ENCODE peak calls at places on chromosomes 11 and 22, in four cellular contexts. T, Z, B and M are unnamed samples.

GRCh38 chr11:93196816-93197382 is 892 bp downstream of the SLC36A4 start:
- DNase-seq in T (no peak), B (no peak), Z (no peak), M (no peak)

GRCh38 chr22:40920526-40920925 is 30.7 kb upstream of the RBX1 start:
- DNase-seq in Z (no peak), B (no peak), T (no peak), M (no peak)

GRCh38 chr11:113884361-113884836 is 9.0 kb upstream of the USP28 start:
- DNase-seq in B (no peak), T (peak; percentile 45), Z (peak; percentile 18), M (no peak)

GRCh38 chr11:88384678-88385015 is 47.1 kb upstream of the CTSC start:
- DNase-seq in B (no peak), T (no peak), Z (no peak), M (no peak)

GRCh38 chr11:120326228-120326627 is 1.1 kb downstream of the TLCD5 start:
- DNase-seq in Z (no peak), B (no peak), T (peak; percentile 30), M (no peak)

GRCh38 chr11:20337526-20338154 is 25.9 kb upstream of the HTATIP2 start:
- DNase-seq in B (no peak), T (peak; percentile 18), Z (peak; percentile 46), M (peak; percentile 2)

GRCh38 chr11:10550988-10551657 is 10.1 kb upstream of the RNF141 start:
- DNase-seq in Z (no peak), B (no peak), T (peak; percentile 10), M (no peak)

GRCh38 chr22:49768961-49769690 is 58.5 kb downstream of the BRD1 start:
- DNase-seq in T (no peak), B (no peak), Z (no peak), M (no peak)

GRCh38 chr22:43922123-43922522 is 1.5 kb upstream of the PNPLA3 start:
- DNase-seq in T (peak; percentile 57), Z (peak; percentile 18), B (no peak), M (no peak)

GRCh38 chr11:71282581-71283351 is 30.4 kb upstream of the SHANK2 start:
- DNase-seq in T (peak; percentile 84), Z (no peak), B (no peak), M (no peak)

GRCh38 chr11:64743591-64744543 is at the start of gene RASGRP2:
- DNase-seq in B (no peak), Z (peak; percentile 87), T (peak; percentile 28), M (no peak)

GRCh38 chr11:60859616-60860250 is 4.0 kb upstream of the PTGDR2 start:
- DNase-seq in B (no peak), T (no peak), Z (no peak), M (no peak)

GRCh38 chr22:17969732-17970131 is 54.6 kb downstream of the MICAL3 start:
- DNase-seq in T (no peak), Z (no peak), B (no peak), M (no peak)

GRCh38 chr11:73147771-73148681 is 5.9 kb upstream of the FCHSD2 start:
- DNase-seq in Z (no peak), T (no peak), B (no peak), M (no peak)

GRCh38 chr22:46001046-46001425 is 24.1 kb upstream of the WNT7B start:
- DNase-seq in T (no peak), Z (no peak), B (no peak), M (no peak)

GRCh38 chr22:36334838-36335603 is 52.7 kb downstream of the MYH9 start:
- DNase-seq in B (no peak), Z (peak; percentile 30), T (no peak), M (no peak)

GRCh38 chr22:44531487-44531886 is 33.5 kb upstream of the RTL6 start:
- DNase-seq in B (no peak), Z (no peak), T (no peak), M (no peak)

GRCh38 chr22:30044369-30044768 is 35.9 kb upstream of the HORMAD2 start:
- DNase-seq in Z (no peak), B (no peak), T (peak; percentile 34), M (no peak)

GRCh38 chr11:130646881-130647280 is 198.4 kb downstream of the ADAMTS15 start:
- DNase-seq in Z (no peak), B (no peak), T (no peak), M (no peak)

GRCh38 chr11:73363147-73363546 is 13.1 kb upstream of the RELT start:
- DNase-seq in B (no peak), Z (no peak), T (no peak), M (no peak)

GRCh38 chr11:110081462-110082233 is 11.5 kb upstream of the ZC3H12C start:
- DNase-seq in T (no peak), Z (no peak), B (no peak), M (no peak)

GRCh38 chr11:45041556-45041955 is 90.9 kb upstream of the TP53I11 start:
- DNase-seq in B (no peak), Z (no peak), T (no peak), M (no peak)

GRCh38 chr22:47596176-47596690 is 833.8 kb downstream of the TBC1D22A start:
- DNase-seq in B (no peak), Z (no peak), T (no peak), M (no peak)

GRCh38 chr22:25068701-25069100 is 116.2 kb downstream of the KIAA1671 start:
- DNase-seq in T (no peak), B (no peak), Z (no peak), M (no peak)

GRCh38 chr11:34948721-34949120 is 32.3 kb downstream of the PDHX start:
- DNase-seq in B (no peak), T (no peak), Z (no peak), M (no peak)

GRCh38 chr11:76664578-76665061 is 5.9 kb downstream of the LRRC32 start:
- DNase-seq in B (no peak), Z (peak; percentile 54), T (no peak), M (peak; percentile 33)

GRCh38 chr11:108781921-108782320 is 117.1 kb downstream of the DDX10 start:
- DNase-seq in T (no peak), Z (no peak), B (no peak), M (no peak)

GRCh38 chr11:65224939-65225283 is 36.9 kb upstream of the POLA2 start:
- DNase-seq in T (no peak), Z (peak; percentile 68), B (no peak), M (no peak)

GRCh38 chr22:27883656-27884350 is 35.3 kb downstream of the PITPNB start:
- DNase-seq in B (no peak), T (no peak), Z (no peak), M (no peak)

GRCh38 chr11:61550665-61551227 is 30.1 kb downstream of the SYT7 start:
- DNase-seq in T (no peak), Z (no peak), B (no peak), M (no peak)

GRCh38 chr11:61616443-61616842 is 35.6 kb upstream of the SYT7 start:
- DNase-seq in T (no peak), Z (no peak), B (no peak), M (no peak)

GRCh38 chr11:61126266-61126665 is 24.0 kb downstream of the CD5 start:
- DNase-seq in T (no peak), Z (no peak), B (no peak), M (no peak)

GRCh38 chr11:13118194-13118593 is 109.1 kb downstream of the RASSF10 start:
- DNase-seq in T (peak; percentile 16), B (no peak), Z (no peak), M (no peak)

GRCh38 chr11:45885274-45885920 is at the start of gene MAPK8IP1:
- DNase-seq in Z (peak; percentile 73), T (peak; percentile 47), B (peak; percentile 17), M (peak; percentile 84)

GRCh38 chr11:75145972-75146519 is 4.9 kb upstream of the SLCO2B1 start:
- DNase-seq in Z (no peak), B (no peak), T (no peak), M (no peak)
- TF ChIP-seq POLR2A in Z (no peak), B (no peak), T (no peak), M (no peak)

GRCh38 chr11:119222308-119222707 is 16.2 kb downstream of the CBL start:
- DNase-seq in T (no peak), B (no peak), Z (no peak), M (no peak)
- TF ChIP-seq POLR2AphosphoS5 in T (no peak), B (no peak), Z (no peak), M (no peak)

GRCh38 chr11:134714021-134714656 is 302.1 kb upstream of the B3GAT1 start:
- DNase-seq in B (no peak), Z (no peak), T (no peak), M (no peak)
- TF ChIP-seq TAF1 in B (no peak), Z (no peak), T (no peak), M (no peak)

GRCh38 chr22:23838686-23839468 is at the start of gene DERL3:
- DNase-seq in B (peak; percentile 91), Z (peak; percentile 99), T (no peak), M (peak; percentile 93)
- TF ChIP-seq POLR2A in B (no peak), Z (no peak), T (no peak), M (no peak)

GRCh38 chr11:70247710-70248072 is 22.8 kb upstream of the PPFIA1 start:
- DNase-seq in T (no peak), B (no peak), Z (no peak), M (no peak)
- TF ChIP-seq POLR2AphosphoS5 in T (no peak), B (no peak), Z (no peak), M (no peak)

GRCh38 chr11:128450882-128451647 is 136.3 kb downstream of the ETS1 start:
- DNase-seq in B (no peak), Z (no peak), T (no peak), M (no peak)
- TF ChIP-seq TAF1 in B (no peak), Z (no peak), T (no peak), M (no peak)

DNA sequence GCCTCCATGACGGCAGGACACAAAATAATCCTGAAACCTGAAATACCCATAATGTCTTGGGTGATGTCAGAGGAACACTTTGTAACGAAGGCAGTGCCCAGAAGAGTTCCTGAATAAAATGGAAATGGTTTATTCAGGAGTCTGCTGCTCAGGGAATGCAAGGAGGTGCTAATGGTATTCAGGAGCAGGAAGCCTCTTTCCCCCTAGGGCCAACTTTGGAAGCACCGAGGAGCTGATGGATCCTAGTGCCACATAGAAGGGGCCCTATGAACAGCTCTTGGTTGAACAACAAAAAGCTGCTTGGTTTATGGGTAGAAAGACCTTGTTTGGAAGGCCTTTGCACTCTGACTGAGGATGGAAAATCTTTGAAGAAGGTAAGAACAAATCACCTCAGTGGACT is 15.5 kb downstream of the TREH start:
- DNase-seq in T (no peak), B (no peak), Z (no peak), M (no peak)
- TF ChIP-seq POLR2A in T (no peak), B (no peak), Z (no peak), M (no peak)

DNA sequence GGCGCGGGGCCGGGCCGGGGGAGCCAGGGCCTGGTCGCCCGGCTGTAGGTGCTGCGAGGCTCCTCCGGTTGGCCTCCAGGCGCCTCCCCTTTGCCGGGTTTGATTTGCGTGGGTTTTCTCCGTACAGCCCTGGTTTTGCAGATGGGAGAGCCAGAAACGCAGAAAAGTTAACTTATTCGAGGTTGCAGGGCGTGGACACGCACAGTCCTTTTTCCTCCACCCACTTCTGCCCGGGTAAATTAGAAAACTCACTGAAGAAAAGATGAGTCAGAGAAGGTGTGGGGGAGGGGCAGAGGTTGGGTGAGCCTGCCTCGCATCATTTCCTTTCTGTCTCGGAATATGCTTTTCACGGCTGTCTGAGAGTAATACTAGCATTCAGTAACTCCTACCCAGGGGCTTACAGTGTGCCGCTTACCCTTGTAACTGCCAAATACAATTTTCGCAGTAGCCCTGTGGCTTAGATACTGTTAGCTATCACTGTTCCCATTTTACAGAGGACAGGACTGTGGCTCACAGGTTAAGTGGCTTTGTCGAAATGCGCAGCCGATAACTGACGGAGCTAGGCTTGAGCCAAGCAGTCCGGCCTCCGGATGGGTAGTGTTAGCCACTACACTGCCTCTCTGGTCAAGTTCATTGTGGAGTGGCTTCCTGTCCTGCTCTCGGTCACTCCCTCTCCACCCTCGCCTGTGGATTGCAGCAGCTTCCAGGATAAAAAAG is 811 bp downstream of the FADD start:
- DNase-seq in T (peak; percentile 59), Z (peak; percentile 92), B (no peak), M (no peak)
- TF ChIP-seq POLR2AphosphoS5 in T (no peak), Z (peak; percentile 58), B (peak; percentile 52), M (peak; percentile 58)